ENCODE peak calls at places on chromosomes 12 and 14, in four cellular contexts. One of them, this sample, is unnamed.
A peak's percentile ranks its signal among the peaks of the same experiment; 100 is the strongest.

GRCh38 chr14:56487090-56487667 is 92.4 kb upstream of the TMEM260 start:
- DNase-seq in GM12891: no peak
- DNase-seq in K562: peak; percentile 5
- DNase-seq in GM12878: no peak
- DNase-seq in this sample: no peak

GRCh38 chr12:7935773-7936581 is at the start of gene SLC2A3:
- DNase-seq in GM12891: peak; percentile 47
- DNase-seq in K562: peak; percentile 87
- DNase-seq in GM12878: peak; percentile 65
- DNase-seq in this sample: peak; percentile 47

GRCh38 chr12:108491256-108491655 is 23.8 kb upstream of the FICD start:
- DNase-seq in GM12891: no peak
- DNase-seq in K562: no peak
- DNase-seq in GM12878: no peak
- DNase-seq in this sample: no peak

GRCh38 chr12:24950231-24950834 is 1.4 kb upstream of the BCAT1 start:
- DNase-seq in GM12891: no peak
- DNase-seq in K562: peak; percentile 64
- DNase-seq in GM12878: peak; percentile 93
- DNase-seq in this sample: no peak

GRCh38 chr12:82361461-82361915 is 3.2 kb downstream of the METTL25 start:
- DNase-seq in GM12891: no peak
- DNase-seq in K562: no peak
- DNase-seq in GM12878: no peak
- DNase-seq in this sample: no peak

GRCh38 chr14:54002653-54003052 is 46.0 kb upstream of the BMP4 start:
- DNase-seq in GM12891: no peak
- DNase-seq in K562: no peak
- DNase-seq in GM12878: no peak
- DNase-seq in this sample: no peak

GRCh38 chr14:88518592-88519512 is 36.0 kb downstream of the PTPN21 start:
- DNase-seq in GM12891: no peak
- DNase-seq in K562: no peak
- DNase-seq in GM12878: no peak
- DNase-seq in this sample: no peak

GRCh38 chr12:77736219-77736965 is 94.3 kb upstream of the NAV3 start:
- DNase-seq in GM12891: no peak
- DNase-seq in K562: no peak
- DNase-seq in GM12878: no peak
- DNase-seq in this sample: no peak

GRCh38 chr12:23694920-23695319 is 254.6 kb downstream of the SOX5 start:
- DNase-seq in GM12891: no peak
- DNase-seq in K562: no peak
- DNase-seq in GM12878: no peak
- DNase-seq in this sample: no peak

DNA sequence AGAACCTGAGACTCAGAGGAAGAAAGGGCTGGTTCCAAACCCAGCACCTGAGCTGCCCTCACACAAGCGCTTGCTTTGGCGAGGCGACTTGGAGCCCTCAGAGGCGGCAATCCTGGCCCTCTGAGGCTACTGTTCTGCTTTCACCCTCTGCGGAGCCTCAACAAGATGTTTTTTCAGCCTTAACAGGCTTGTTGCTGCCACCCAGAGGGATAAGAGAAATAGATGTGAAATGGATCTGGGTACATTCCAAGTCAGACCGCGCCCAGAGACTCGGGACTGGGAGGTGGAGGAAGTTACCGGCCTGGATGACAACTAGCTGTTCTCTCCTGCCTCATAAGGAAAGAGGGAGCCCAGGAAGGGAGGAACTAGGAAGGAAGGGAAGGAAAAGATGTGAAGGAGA is 89.6 kb downstream of the TTC7B start:
- DNase-seq in GM12891: no peak
- DNase-seq in K562: no peak
- DNase-seq in GM12878: no peak
- DNase-seq in this sample: no peak
- TF ChIP-seq SPI1 in GM12891: no peak
- TF ChIP-seq SPI1 in K562: no peak
- TF ChIP-seq SPI1 in GM12878: no peak
- TF ChIP-seq SPI1 in this sample: no peak

GRCh38 chr12:585062-586061 is 77.9 kb downstream of the NINJ2 start:
- DNase-seq in GM12891: no peak
- DNase-seq in K562: no peak
- DNase-seq in GM12878: no peak
- DNase-seq in this sample: no peak
- TF ChIP-seq SPI1 in GM12891: no peak
- TF ChIP-seq SPI1 in K562: no peak
- TF ChIP-seq SPI1 in GM12878: no peak
- TF ChIP-seq SPI1 in this sample: no peak

GRCh38 chr14:104150201-104151027 is 12.0 kb downstream of the KIF26A start:
- DNase-seq in GM12891: no peak
- DNase-seq in K562: no peak
- DNase-seq in GM12878: no peak
- DNase-seq in this sample: no peak
- TF ChIP-seq SPI1 in GM12891: no peak
- TF ChIP-seq SPI1 in K562: no peak
- TF ChIP-seq SPI1 in GM12878: no peak
- TF ChIP-seq SPI1 in this sample: no peak

DNA sequence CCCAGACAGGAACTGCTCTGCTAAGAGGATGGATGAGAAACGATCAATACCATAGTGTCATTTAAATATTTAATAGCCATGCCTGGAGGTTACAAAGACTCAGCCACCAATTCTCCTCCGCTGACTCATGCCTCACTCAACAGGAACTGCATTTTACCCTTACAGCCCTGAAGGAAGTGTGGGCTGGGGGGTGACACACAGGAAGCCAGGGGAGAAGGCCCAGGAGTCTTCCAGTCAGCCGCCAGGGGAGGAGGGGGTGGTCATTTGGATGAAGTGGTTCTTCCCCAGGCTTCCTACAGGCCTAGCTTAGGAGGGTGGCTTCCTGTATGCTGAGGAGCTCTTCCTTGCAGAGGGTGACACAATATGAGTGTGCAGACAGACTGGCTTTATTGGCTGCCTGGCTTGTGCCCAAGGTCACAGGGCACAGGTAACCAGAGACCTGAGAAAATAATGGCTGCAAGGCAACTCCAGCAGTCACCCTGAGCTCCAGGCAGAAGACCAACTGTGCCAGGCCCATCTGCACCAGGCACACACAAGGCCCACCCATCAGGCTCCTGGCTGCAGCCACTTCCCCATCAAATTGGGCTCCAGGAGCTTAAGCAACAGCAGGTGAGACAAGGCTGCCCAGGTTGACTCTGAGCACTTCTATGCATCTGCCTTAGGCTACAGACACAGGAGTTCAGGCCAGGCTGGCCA is 30.6 kb upstream of the RPLP0 start:
- DNase-seq in GM12891: no peak
- DNase-seq in K562: peak; percentile 91
- DNase-seq in GM12878: no peak
- DNase-seq in this sample: peak; percentile 87
- TF ChIP-seq SPI1 in GM12891: peak; percentile 39
- TF ChIP-seq SPI1 in K562: peak; percentile 90
- TF ChIP-seq SPI1 in GM12878: no peak
- TF ChIP-seq SPI1 in this sample: peak; percentile 75

GRCh38 chr12:29072631-29073030 is 76.4 kb upstream of the FAR2 start:
- DNase-seq in GM12891: no peak
- DNase-seq in K562: no peak
- DNase-seq in GM12878: no peak
- DNase-seq in this sample: no peak

GRCh38 chr12:29070309-29070708 is 78.8 kb upstream of the FAR2 start:
- DNase-seq in GM12891: no peak
- DNase-seq in K562: no peak
- DNase-seq in GM12878: no peak
- DNase-seq in this sample: no peak

GRCh38 chr12:29073631-29074239 is 75.3 kb upstream of the FAR2 start:
- DNase-seq in GM12891: no peak
- DNase-seq in K562: peak; percentile 32
- DNase-seq in GM12878: no peak
- DNase-seq in this sample: peak; percentile 47
- TF ChIP-seq SPI1 in GM12891: no peak
- TF ChIP-seq SPI1 in K562: no peak
- TF ChIP-seq SPI1 in GM12878: no peak
- TF ChIP-seq SPI1 in this sample: no peak

GRCh38 chr12:1918081-1918874 is at the start of gene CACNA2D4:
- DNase-seq in GM12891: no peak
- DNase-seq in K562: peak; percentile 27
- DNase-seq in GM12878: no peak
- DNase-seq in this sample: no peak
- TF ChIP-seq SPI1 in GM12891: no peak
- TF ChIP-seq SPI1 in K562: no peak
- TF ChIP-seq SPI1 in GM12878: no peak
- TF ChIP-seq SPI1 in this sample: no peak

GRCh38 chr12:90366286-90366685 is 588.7 kb downstream of the CCER1 start:
- DNase-seq in GM12891: no peak
- DNase-seq in K562: no peak
- DNase-seq in GM12878: no peak
- DNase-seq in this sample: no peak

DNA sequence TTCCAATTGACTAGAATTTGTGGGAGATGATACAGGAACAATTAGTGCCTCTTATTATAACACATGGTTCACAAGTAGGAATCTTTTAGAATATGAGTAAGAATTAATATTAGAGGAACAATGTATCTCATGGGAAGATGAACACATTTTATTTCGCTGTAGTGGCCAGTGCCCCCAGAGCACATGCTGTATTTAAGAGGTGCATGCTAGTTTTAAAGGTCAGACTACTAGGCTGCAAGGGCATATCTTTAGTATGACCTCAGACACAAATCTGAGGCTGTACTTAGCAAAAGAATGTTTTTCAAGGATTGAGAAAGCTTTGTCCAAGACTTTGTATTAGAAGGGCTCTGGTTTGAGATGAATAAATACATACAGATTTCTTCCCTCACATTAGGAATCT is 586.9 kb downstream of the CCER1 start:
- DNase-seq in GM12891: no peak
- DNase-seq in K562: no peak
- DNase-seq in GM12878: no peak
- DNase-seq in this sample: no peak
- TF ChIP-seq SPI1 in GM12891: no peak
- TF ChIP-seq SPI1 in K562: no peak
- TF ChIP-seq SPI1 in GM12878: no peak
- TF ChIP-seq SPI1 in this sample: no peak

This sample was measured in HL-60.